ENCODE peak calls at places on chromosomes 5 and 9, in seven cellular contexts. Z is HCT116, R is H1, E is K562, Q is GM12878, H is SK-N-SH, A is HepG2. L is an unnamed sample.

GRCh38 chr5:127229185-127229889 is 61.3 kb upstream of the MEGF10 start:
- DNase-seq in Z (no peak), R (peak), E (peak), Q (no peak), H (peak), A (no peak), L (peak)

GRCh38 chr5:29758986-29759421 is 1434.5 kb upstream of the CDH6 start:
- DNase-seq in Z (no peak), R (no peak), E (no peak), Q (no peak), H (no peak), A (peak), L (no peak)

GRCh38 chr5:89722538-89722937 is 687.0 kb downstream of the CETN3 start:
- DNase-seq in Z (no peak), R (no peak), E (no peak), Q (no peak), H (no peak), A (no peak), L (no peak)

GRCh38 chr9:20321683-20322082 is 300.6 kb downstream of the MLLT3 start:
- DNase-seq in Z (no peak), R (no peak), E (no peak), Q (no peak), H (no peak), A (no peak), L (no peak)

GRCh38 chr5:63346451-63346850 is 615.8 kb downstream of the HTR1A start:
- DNase-seq in Z (no peak), R (no peak), E (no peak), Q (no peak), H (no peak), A (no peak), L (no peak)

GRCh38 chr5:79938468-79938867 is 52.6 kb downstream of the MTX3 start:
- DNase-seq in Z (no peak), R (no peak), E (no peak), Q (no peak), H (no peak), A (no peak), L (no peak)

GRCh38 chr5:159104759-159105317 is 5.1 kb upstream of the EBF1 start:
- DNase-seq in Z (no peak), R (peak), E (no peak), Q (no peak), H (no peak), A (no peak), L (no peak)

GRCh38 chr5:136811551-136811950 is 446.2 kb upstream of the TRPC7 start:
- DNase-seq in Z (no peak), R (no peak), E (no peak), Q (no peak), H (no peak), A (no peak), L (no peak)

GRCh38 chr5:116567100-116567499 is 7.5 kb downstream of the SEMA6A start:
- DNase-seq in Z (no peak), R (no peak), E (no peak), Q (no peak), H (no peak), A (no peak), L (no peak)

DNA sequence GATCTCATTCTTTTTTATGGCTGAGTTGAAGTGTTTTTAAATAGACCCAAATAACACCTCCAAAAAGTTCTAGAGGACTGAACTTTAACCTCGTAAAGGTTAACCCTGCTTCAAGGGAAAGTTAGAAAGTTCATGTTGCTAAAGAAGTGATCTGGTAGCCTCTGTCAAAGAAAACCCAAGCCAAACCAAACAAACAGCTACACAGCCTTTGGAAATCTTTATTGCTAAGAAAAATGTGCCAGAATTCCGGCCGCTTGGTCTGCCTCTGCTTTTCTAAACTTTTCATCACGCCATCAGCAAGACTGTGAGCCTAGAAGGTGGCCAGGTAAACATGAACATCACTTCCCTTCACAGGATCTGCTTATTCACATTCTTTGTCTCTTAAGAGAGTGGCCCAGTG is 17.9 kb downstream of the FUBP3 start:
- DNase-seq in Z (no peak), R (no peak), E (no peak), Q (no peak), H (no peak), A (peak), L (no peak)
- TF ChIP-seq JUND in Z (no peak), R (no peak), E (no peak), Q (no peak), H (no peak), A (no peak), L (no peak)

GRCh38 chr9:91037511-91038482 is 236.2 kb downstream of the SYK start:
- DNase-seq in Z (peak), R (no peak), E (no peak), Q (no peak), H (peak), A (peak), L (no peak)
- TF ChIP-seq JUND in Z (no peak), R (no peak), E (no peak), Q (no peak), H (no peak), A (peak), L (no peak)

DNA sequence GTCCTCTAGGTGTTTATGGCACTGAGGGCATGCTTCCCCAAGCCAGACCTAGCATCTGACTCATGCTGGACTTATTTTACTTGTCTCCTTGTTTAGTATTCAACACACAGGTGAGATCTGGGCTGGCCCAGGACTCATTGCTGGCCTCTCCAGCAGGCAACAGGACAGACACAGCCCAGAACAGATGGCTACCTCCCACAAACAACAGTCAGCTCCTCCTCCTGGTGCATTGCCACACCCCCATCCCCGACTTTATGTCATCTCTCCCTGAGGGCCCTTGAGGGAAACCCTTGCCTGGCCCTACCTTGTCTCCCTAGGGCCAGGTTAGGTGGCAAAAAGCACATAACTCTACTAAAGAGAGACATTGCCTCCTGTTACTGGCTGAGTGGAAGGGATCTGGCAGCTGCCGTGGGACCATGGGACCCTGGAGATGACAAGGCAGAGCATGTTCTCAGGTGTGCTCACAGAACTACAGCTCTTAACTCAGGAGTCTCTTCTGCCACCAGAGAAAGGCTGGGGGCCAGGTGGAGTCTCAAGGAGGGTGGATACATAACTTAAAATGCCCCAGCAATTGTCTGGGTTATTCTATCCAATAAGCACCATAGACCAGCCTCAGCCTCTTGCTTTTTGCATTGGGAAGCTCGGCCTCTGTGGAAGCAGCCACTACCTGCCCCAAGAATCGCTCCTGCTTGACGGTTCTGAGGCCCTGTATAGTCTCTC is 2.3 kb downstream of the ACSL6 start:
- DNase-seq in Z (no peak), R (no peak), E (peak), Q (no peak), H (no peak), A (no peak), L (peak)
- TF ChIP-seq JUND in Z (no peak), R (no peak), E (no peak), Q (no peak), H (no peak), A (no peak), L (no peak)

DNA sequence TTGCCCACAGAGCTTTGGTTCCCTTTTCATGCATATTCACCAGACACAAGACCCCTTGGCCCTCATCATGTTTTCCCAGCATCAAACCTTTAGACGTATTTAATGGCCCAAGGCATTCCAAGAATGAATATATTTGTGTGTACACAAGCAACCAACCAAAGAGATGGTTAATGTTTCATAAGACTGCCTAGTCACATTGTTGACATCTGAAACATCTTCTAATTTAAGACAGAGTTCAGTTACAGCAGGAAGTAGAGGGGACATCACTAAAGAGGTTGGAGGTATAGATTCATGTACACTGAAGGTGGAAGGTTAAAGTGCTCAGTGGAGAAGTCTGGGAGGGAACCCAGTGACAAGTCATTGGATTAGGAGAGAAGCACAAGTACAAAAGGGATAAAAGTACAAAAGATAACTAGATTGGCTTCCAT is 49.1 kb downstream of the SUSD1 start:
- DNase-seq in Z (no peak), R (no peak), E (no peak), Q (no peak), H (no peak), A (peak), L (no peak)
- TF ChIP-seq JUND in Z (no peak), R (no peak), E (no peak), Q (no peak), H (no peak), A (no peak), L (no peak)

DNA sequence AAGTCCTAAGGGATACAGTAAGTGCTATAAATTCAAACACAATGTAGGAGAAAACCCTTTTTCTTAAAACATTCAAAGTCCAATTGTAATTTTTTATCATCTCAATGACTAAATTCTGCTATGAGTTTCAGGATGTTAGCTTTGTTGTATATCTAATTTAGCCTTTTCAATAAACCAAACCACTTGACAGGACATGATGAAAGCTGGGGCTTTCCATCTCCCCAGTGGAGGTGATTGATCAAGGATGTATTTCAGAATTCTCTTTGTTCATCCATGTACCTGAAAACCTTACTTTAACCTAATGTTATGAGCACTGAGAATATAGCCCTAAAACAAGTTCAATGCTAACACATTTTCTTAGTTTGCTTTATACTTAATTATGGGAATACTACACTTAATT is 639.0 kb upstream of the ITGA1 start:
- DNase-seq in Z (no peak), R (no peak), E (no peak), Q (no peak), H (no peak), A (no peak), L (no peak)
- TF ChIP-seq JUND in Z (no peak), R (no peak), E (no peak), Q (no peak), H (no peak), A (no peak), L (no peak)